ENCODE peak calls at places on chromosomes 4 and X, in seven cellular contexts. One of them, this sample, is unnamed.

GRCh38 chrX:151563449-151563848 is at the start of gene PASD1:
- DNase-seq in fibroblast of villous mesenchyme: no peak
- DNase-seq in astrocyte of the cerebellum: no peak
- DNase-seq in AG10803: no peak
- DNase-seq in lower leg skin: no peak
- DNase-seq in natural killer cell: no peak
- DNase-seq in pancreas: no peak
- DNase-seq in this sample: no peak

GRCh38 chrX:44025611-44026010 is 52.4 kb upstream of the NDP start:
- DNase-seq in fibroblast of villous mesenchyme: peak; percentile 25
- DNase-seq in astrocyte of the cerebellum: no peak
- DNase-seq in AG10803: peak; percentile 29
- DNase-seq in lower leg skin: no peak
- DNase-seq in natural killer cell: no peak
- DNase-seq in pancreas: no peak
- DNase-seq in this sample: no peak

GRCh38 chrX:108945883-108946523 is 209.6 kb upstream of the IRS4 start:
- DNase-seq in fibroblast of villous mesenchyme: no peak
- DNase-seq in astrocyte of the cerebellum: no peak
- DNase-seq in AG10803: no peak
- DNase-seq in lower leg skin: peak; percentile 50
- DNase-seq in natural killer cell: no peak
- DNase-seq in pancreas: no peak
- DNase-seq in this sample: no peak

GRCh38 chr4:56241500-56241899 is 145.8 kb downstream of the AASDH start:
- DNase-seq in fibroblast of villous mesenchyme: no peak
- DNase-seq in astrocyte of the cerebellum: no peak
- DNase-seq in AG10803: no peak
- DNase-seq in lower leg skin: no peak
- DNase-seq in natural killer cell: no peak
- DNase-seq in pancreas: no peak
- DNase-seq in this sample: no peak

GRCh38 chr4:125833-126232 is 1.5 kb downstream of the ZNF718 start:
- DNase-seq in fibroblast of villous mesenchyme: no peak
- DNase-seq in astrocyte of the cerebellum: no peak
- DNase-seq in AG10803: no peak
- DNase-seq in lower leg skin: no peak
- DNase-seq in natural killer cell: no peak
- DNase-seq in pancreas: no peak
- DNase-seq in this sample: no peak

GRCh38 chr4:145920205-145920604 is 18.4 kb downstream of the ZNF827 start:
- DNase-seq in fibroblast of villous mesenchyme: peak; percentile 74
- DNase-seq in astrocyte of the cerebellum: peak; percentile 99
- DNase-seq in AG10803: peak; percentile 99
- DNase-seq in lower leg skin: no peak
- DNase-seq in natural killer cell: no peak
- DNase-seq in pancreas: no peak
- DNase-seq in this sample: no peak

GRCh38 chr4:12852338-12853307 is 631.5 kb downstream of the RAB28 start:
- DNase-seq in fibroblast of villous mesenchyme: peak; percentile 74
- DNase-seq in astrocyte of the cerebellum: peak; percentile 59
- DNase-seq in AG10803: peak; percentile 69
- DNase-seq in lower leg skin: no peak
- DNase-seq in natural killer cell: no peak
- DNase-seq in pancreas: no peak
- DNase-seq in this sample: no peak

GRCh38 chrX:130330706-130331105 is 9.0 kb upstream of the SLC25A14 start:
- DNase-seq in fibroblast of villous mesenchyme: peak; percentile 33
- DNase-seq in astrocyte of the cerebellum: no peak
- DNase-seq in AG10803: peak; percentile 39
- DNase-seq in lower leg skin: no peak
- DNase-seq in natural killer cell: no peak
- DNase-seq in pancreas: peak; percentile 74
- DNase-seq in this sample: no peak

GRCh38 chrX:13520441-13520840 is 49.0 kb upstream of the EGFL6 start:
- DNase-seq in fibroblast of villous mesenchyme: no peak
- DNase-seq in astrocyte of the cerebellum: no peak
- DNase-seq in AG10803: no peak
- DNase-seq in lower leg skin: no peak
- DNase-seq in natural killer cell: no peak
- DNase-seq in pancreas: no peak
- DNase-seq in this sample: no peak

GRCh38 chrX:64204252-64204651 is 1.3 kb downstream of the AMER1 start:
- DNase-seq in fibroblast of villous mesenchyme: no peak
- DNase-seq in astrocyte of the cerebellum: no peak
- DNase-seq in AG10803: peak; percentile 0
- DNase-seq in lower leg skin: no peak
- DNase-seq in natural killer cell: no peak
- DNase-seq in pancreas: peak; percentile 80
- DNase-seq in this sample: no peak

GRCh38 chr4:63589796-63590195 is 819.5 kb downstream of the TECRL start:
- DNase-seq in fibroblast of villous mesenchyme: no peak
- DNase-seq in astrocyte of the cerebellum: no peak
- DNase-seq in AG10803: no peak
- DNase-seq in lower leg skin: no peak
- DNase-seq in natural killer cell: no peak
- DNase-seq in pancreas: no peak
- DNase-seq in this sample: no peak
- TF ChIP-seq CTCF in fibroblast of villous mesenchyme: no peak
- TF ChIP-seq CTCF in astrocyte of the cerebellum: no peak
- TF ChIP-seq CTCF in AG10803: no peak
- TF ChIP-seq CTCF in lower leg skin: no peak
- TF ChIP-seq CTCF in natural killer cell: no peak
- TF ChIP-seq CTCF in pancreas: no peak
- TF ChIP-seq CTCF in this sample: no peak

DNA sequence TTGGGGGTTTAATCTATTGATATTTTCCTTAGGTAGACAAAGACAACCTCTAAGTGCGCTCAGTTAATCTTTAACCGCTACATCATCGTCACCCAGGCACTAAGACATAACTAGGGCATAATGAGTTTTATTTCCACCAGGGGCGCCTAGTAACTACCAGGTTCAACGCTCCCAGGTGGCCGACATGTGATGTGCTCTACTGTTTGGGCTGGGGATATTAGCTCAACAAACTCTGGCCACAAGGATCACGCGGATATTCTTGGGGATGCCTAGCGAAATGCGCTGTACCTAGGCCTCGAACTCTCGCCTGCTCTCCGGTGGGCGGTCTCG is 915 bp upstream of the RAB33B start:
- DNase-seq in fibroblast of villous mesenchyme: no peak
- DNase-seq in astrocyte of the cerebellum: peak; percentile 42
- DNase-seq in AG10803: no peak
- DNase-seq in lower leg skin: no peak
- DNase-seq in natural killer cell: no peak
- DNase-seq in pancreas: no peak
- DNase-seq in this sample: no peak
- TF ChIP-seq CTCF in fibroblast of villous mesenchyme: peak; percentile 34
- TF ChIP-seq CTCF in astrocyte of the cerebellum: peak; percentile 46
- TF ChIP-seq CTCF in AG10803: peak; percentile 45
- TF ChIP-seq CTCF in lower leg skin: no peak
- TF ChIP-seq CTCF in natural killer cell: peak; percentile 54
- TF ChIP-seq CTCF in pancreas: peak; percentile 7
- TF ChIP-seq CTCF in this sample: peak; percentile 52

GRCh38 chr4:177546745-177547144 is 104.5 kb upstream of the AGA start:
- DNase-seq in fibroblast of villous mesenchyme: no peak
- DNase-seq in astrocyte of the cerebellum: no peak
- DNase-seq in AG10803: no peak
- DNase-seq in lower leg skin: no peak
- DNase-seq in natural killer cell: no peak
- DNase-seq in pancreas: no peak
- DNase-seq in this sample: no peak
- TF ChIP-seq CTCF in fibroblast of villous mesenchyme: no peak
- TF ChIP-seq CTCF in astrocyte of the cerebellum: no peak
- TF ChIP-seq CTCF in AG10803: peak; percentile 15
- TF ChIP-seq CTCF in lower leg skin: no peak
- TF ChIP-seq CTCF in natural killer cell: no peak
- TF ChIP-seq CTCF in pancreas: no peak
- TF ChIP-seq CTCF in this sample: peak; percentile 12

GRCh38 chr4:138983690-138984089 is 31.9 kb upstream of the NOCT start:
- DNase-seq in fibroblast of villous mesenchyme: no peak
- DNase-seq in astrocyte of the cerebellum: no peak
- DNase-seq in AG10803: no peak
- DNase-seq in lower leg skin: no peak
- DNase-seq in natural killer cell: no peak
- DNase-seq in pancreas: no peak
- DNase-seq in this sample: no peak

GRCh38 chr4:138982754-138983153 is 32.8 kb upstream of the NOCT start:
- DNase-seq in fibroblast of villous mesenchyme: no peak
- DNase-seq in astrocyte of the cerebellum: no peak
- DNase-seq in AG10803: no peak
- DNase-seq in lower leg skin: no peak
- DNase-seq in natural killer cell: no peak
- DNase-seq in pancreas: no peak
- DNase-seq in this sample: no peak

GRCh38 chr4:138979742-138980141 is 35.8 kb upstream of the NOCT start:
- DNase-seq in fibroblast of villous mesenchyme: no peak
- DNase-seq in astrocyte of the cerebellum: no peak
- DNase-seq in AG10803: no peak
- DNase-seq in lower leg skin: no peak
- DNase-seq in natural killer cell: no peak
- DNase-seq in pancreas: no peak
- DNase-seq in this sample: no peak

GRCh38 chr4:138984647-138985046 is 30.9 kb upstream of the NOCT start:
- DNase-seq in fibroblast of villous mesenchyme: no peak
- DNase-seq in astrocyte of the cerebellum: no peak
- DNase-seq in AG10803: no peak
- DNase-seq in lower leg skin: no peak
- DNase-seq in natural killer cell: no peak
- DNase-seq in pancreas: no peak
- DNase-seq in this sample: no peak

GRCh38 chr4:138981930-138982390 is 33.6 kb upstream of the NOCT start:
- DNase-seq in fibroblast of villous mesenchyme: peak; percentile 80
- DNase-seq in astrocyte of the cerebellum: no peak
- DNase-seq in AG10803: peak; percentile 63
- DNase-seq in lower leg skin: no peak
- DNase-seq in natural killer cell: no peak
- DNase-seq in pancreas: no peak
- DNase-seq in this sample: no peak
- TF ChIP-seq CTCF in fibroblast of villous mesenchyme: peak; percentile 27
- TF ChIP-seq CTCF in astrocyte of the cerebellum: peak; percentile 25
- TF ChIP-seq CTCF in AG10803: peak; percentile 43
- TF ChIP-seq CTCF in lower leg skin: no peak
- TF ChIP-seq CTCF in natural killer cell: no peak
- TF ChIP-seq CTCF in pancreas: no peak
- TF ChIP-seq CTCF in this sample: peak; percentile 13

DNA sequence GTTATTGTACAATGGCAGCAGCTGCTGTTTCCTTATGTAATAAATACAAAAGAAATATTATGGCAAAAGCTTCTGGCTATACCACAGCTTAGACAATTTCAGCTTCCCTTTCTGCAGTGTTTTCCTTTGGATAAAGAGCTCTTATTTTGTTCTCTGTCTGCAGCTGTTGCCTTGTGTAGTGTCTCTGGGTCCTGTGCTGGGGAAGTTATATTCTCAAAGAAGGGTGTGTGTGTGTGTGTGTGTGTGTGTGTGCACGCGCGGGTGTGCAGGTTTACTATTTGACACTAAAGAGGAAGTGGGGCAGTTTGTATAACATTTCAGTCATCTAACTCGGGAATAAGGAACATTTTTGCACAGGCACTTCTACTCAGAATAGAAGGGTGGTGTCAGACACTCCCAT is 83.6 kb downstream of the REPS2 start:
- DNase-seq in fibroblast of villous mesenchyme: no peak
- DNase-seq in astrocyte of the cerebellum: no peak
- DNase-seq in AG10803: no peak
- DNase-seq in lower leg skin: no peak
- DNase-seq in natural killer cell: no peak
- DNase-seq in pancreas: no peak
- DNase-seq in this sample: no peak
- TF ChIP-seq CTCF in fibroblast of villous mesenchyme: no peak
- TF ChIP-seq CTCF in astrocyte of the cerebellum: no peak
- TF ChIP-seq CTCF in AG10803: no peak
- TF ChIP-seq CTCF in lower leg skin: no peak
- TF ChIP-seq CTCF in natural killer cell: no peak
- TF ChIP-seq CTCF in pancreas: no peak
- TF ChIP-seq CTCF in this sample: no peak

GRCh38 chrX:68462197-68462596 is 28.9 kb upstream of the OPHN1 start:
- DNase-seq in fibroblast of villous mesenchyme: peak; percentile 17
- DNase-seq in astrocyte of the cerebellum: no peak
- DNase-seq in AG10803: peak; percentile 30
- DNase-seq in lower leg skin: no peak
- DNase-seq in natural killer cell: no peak
- DNase-seq in pancreas: no peak
- DNase-seq in this sample: no peak

GRCh38 chrX:68463880-68464279 is 30.6 kb upstream of the OPHN1 start:
- DNase-seq in fibroblast of villous mesenchyme: no peak
- DNase-seq in astrocyte of the cerebellum: no peak
- DNase-seq in AG10803: no peak
- DNase-seq in lower leg skin: no peak
- DNase-seq in natural killer cell: no peak
- DNase-seq in pancreas: no peak
- DNase-seq in this sample: no peak

GRCh38 chrX:68461541-68461940 is 28.2 kb upstream of the OPHN1 start:
- DNase-seq in fibroblast of villous mesenchyme: no peak
- DNase-seq in astrocyte of the cerebellum: no peak
- DNase-seq in AG10803: peak; percentile 2
- DNase-seq in lower leg skin: no peak
- DNase-seq in natural killer cell: no peak
- DNase-seq in pancreas: no peak
- DNase-seq in this sample: no peak

DNA sequence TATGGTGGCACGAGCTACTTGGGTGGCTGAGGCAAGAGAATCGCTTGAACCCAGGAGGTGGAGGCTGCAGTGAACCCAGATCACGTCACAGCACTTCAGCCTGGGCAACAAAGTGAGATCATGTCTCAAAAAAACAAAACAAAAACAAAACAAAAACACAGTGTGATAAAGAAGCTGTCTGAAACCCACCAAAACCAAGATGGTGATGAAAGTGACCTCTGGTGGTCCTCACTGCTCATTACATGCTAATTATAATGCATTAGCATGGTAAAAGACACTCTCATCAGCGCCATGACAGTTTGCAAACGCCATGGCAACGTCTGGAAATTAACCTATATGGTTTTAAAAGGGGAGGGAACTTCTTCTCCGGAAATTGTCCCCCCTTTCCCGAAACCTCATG is 29.4 kb upstream of the OPHN1 start:
- DNase-seq in fibroblast of villous mesenchyme: peak; percentile 36
- DNase-seq in astrocyte of the cerebellum: peak; percentile 13
- DNase-seq in AG10803: peak; percentile 52
- DNase-seq in lower leg skin: no peak
- DNase-seq in natural killer cell: no peak
- DNase-seq in pancreas: no peak
- DNase-seq in this sample: no peak
- TF ChIP-seq CTCF in fibroblast of villous mesenchyme: peak; percentile 51
- TF ChIP-seq CTCF in astrocyte of the cerebellum: peak; percentile 51
- TF ChIP-seq CTCF in AG10803: peak; percentile 60
- TF ChIP-seq CTCF in lower leg skin: no peak
- TF ChIP-seq CTCF in natural killer cell: peak; percentile 56
- TF ChIP-seq CTCF in pancreas: peak; percentile 15
- TF ChIP-seq CTCF in this sample: peak; percentile 62

This sample was measured in osteocyte.